ENCODE peak calls at places on chromosomes 13 and 19, in eight cellular contexts. One of them, this sample, is unnamed.

GRCh38 chr13:92317066-92317465 is 909.5 kb upstream of the GPC6 start:
- DNase-seq in right lobe of liver: no peak
- DNase-seq in CD8-positive, alpha-beta T cell: no peak
- DNase-seq in activated CD4-positive, alpha-beta T cell treated with anti-CD3 and anti-CD28 coated beads, Interleukin-2, amount 50 U/mL, for 24 hours: no peak
- DNase-seq in T follicular helper cell: no peak
- DNase-seq in hypothalamus: no peak
- DNase-seq in fibroblast of lung: peak; percentile 83
- DNase-seq in T-helper 1 cell: no peak
- DNase-seq in this sample: no peak

GRCh38 chr19:54207908-54208783 is 7.5 kb downstream of the RPS9 start:
- DNase-seq in activated CD4-positive, alpha-beta T cell treated with anti-CD3 and anti-CD28 coated beads, Interleukin-2, amount 50 U/mL, for 24 hours: peak; percentile 37
- DNase-seq in CD8-positive, alpha-beta T cell: no peak
- DNase-seq in hypothalamus: no peak
- DNase-seq in fibroblast of lung: peak; percentile 77
- DNase-seq in T follicular helper cell: no peak
- DNase-seq in T-helper 1 cell: no peak
- DNase-seq in right lobe of liver: peak; percentile 62
- DNase-seq in this sample: no peak

GRCh38 chr19:39514840-39515550 is at the start of gene SELENOV:
- DNase-seq in CD8-positive, alpha-beta T cell: peak; percentile 55
- DNase-seq in hypothalamus: no peak
- DNase-seq in right lobe of liver: peak; percentile 27
- DNase-seq in fibroblast of lung: no peak
- DNase-seq in T follicular helper cell: no peak
- DNase-seq in activated CD4-positive, alpha-beta T cell treated with anti-CD3 and anti-CD28 coated beads, Interleukin-2, amount 50 U/mL, for 24 hours: no peak
- DNase-seq in T-helper 1 cell: no peak
- DNase-seq in this sample: no peak

GRCh38 chr19:44757057-44757734 is 8.7 kb downstream of the BCL3 start:
- DNase-seq in T-helper 1 cell: no peak
- DNase-seq in right lobe of liver: no peak
- DNase-seq in activated CD4-positive, alpha-beta T cell treated with anti-CD3 and anti-CD28 coated beads, Interleukin-2, amount 50 U/mL, for 24 hours: no peak
- DNase-seq in CD8-positive, alpha-beta T cell: no peak
- DNase-seq in fibroblast of lung: peak; percentile 79
- DNase-seq in hypothalamus: no peak
- DNase-seq in T follicular helper cell: no peak
- DNase-seq in this sample: no peak

GRCh38 chr19:12983561-12984142 is 11.6 kb upstream of the NFIX start:
- DNase-seq in CD8-positive, alpha-beta T cell: peak; percentile 89
- DNase-seq in fibroblast of lung: peak; percentile 63
- DNase-seq in activated CD4-positive, alpha-beta T cell treated with anti-CD3 and anti-CD28 coated beads, Interleukin-2, amount 50 U/mL, for 24 hours: peak; percentile 75
- DNase-seq in T-helper 1 cell: peak; percentile 77
- DNase-seq in T follicular helper cell: peak; percentile 73
- DNase-seq in hypothalamus: peak; percentile 55
- DNase-seq in right lobe of liver: peak; percentile 83
- DNase-seq in this sample: peak; percentile 87

GRCh38 chr13:27035892-27036235 is 135.7 kb downstream of the USP12 start:
- DNase-seq in fibroblast of lung: peak; percentile 84
- DNase-seq in right lobe of liver: no peak
- DNase-seq in T follicular helper cell: no peak
- DNase-seq in hypothalamus: no peak
- DNase-seq in T-helper 1 cell: no peak
- DNase-seq in CD8-positive, alpha-beta T cell: no peak
- DNase-seq in activated CD4-positive, alpha-beta T cell treated with anti-CD3 and anti-CD28 coated beads, Interleukin-2, amount 50 U/mL, for 24 hours: no peak
- DNase-seq in this sample: no peak

GRCh38 chr13:48892311-48892710 is 83.4 kb upstream of the FNDC3A start:
- DNase-seq in activated CD4-positive, alpha-beta T cell treated with anti-CD3 and anti-CD28 coated beads, Interleukin-2, amount 50 U/mL, for 24 hours: no peak
- DNase-seq in fibroblast of lung: peak; percentile 91
- DNase-seq in T-helper 1 cell: no peak
- DNase-seq in T follicular helper cell: no peak
- DNase-seq in hypothalamus: no peak
- DNase-seq in right lobe of liver: no peak
- DNase-seq in CD8-positive, alpha-beta T cell: no peak
- DNase-seq in this sample: no peak

GRCh38 chr13:59950201-59950730 is 213.5 kb downstream of the DIAPH3 start:
- DNase-seq in fibroblast of lung: peak; percentile 12
- DNase-seq in hypothalamus: no peak
- DNase-seq in activated CD4-positive, alpha-beta T cell treated with anti-CD3 and anti-CD28 coated beads, Interleukin-2, amount 50 U/mL, for 24 hours: no peak
- DNase-seq in right lobe of liver: no peak
- DNase-seq in CD8-positive, alpha-beta T cell: no peak
- DNase-seq in T-helper 1 cell: no peak
- DNase-seq in T follicular helper cell: no peak
- DNase-seq in this sample: no peak

GRCh38 chr13:40152145-40152544 is 496.7 kb downstream of the COG6 start:
- DNase-seq in right lobe of liver: no peak
- DNase-seq in CD8-positive, alpha-beta T cell: no peak
- DNase-seq in activated CD4-positive, alpha-beta T cell treated with anti-CD3 and anti-CD28 coated beads, Interleukin-2, amount 50 U/mL, for 24 hours: no peak
- DNase-seq in hypothalamus: no peak
- DNase-seq in T-helper 1 cell: no peak
- DNase-seq in fibroblast of lung: peak; percentile 83
- DNase-seq in T follicular helper cell: no peak
- DNase-seq in this sample: no peak

GRCh38 chr19:10431943-10432735 is 11.8 kb downstream of the PDE4A start:
- DNase-seq in hypothalamus: no peak
- DNase-seq in right lobe of liver: peak; percentile 73
- DNase-seq in T-helper 1 cell: peak; percentile 72
- DNase-seq in CD8-positive, alpha-beta T cell: peak; percentile 77
- DNase-seq in fibroblast of lung: peak; percentile 41
- DNase-seq in activated CD4-positive, alpha-beta T cell treated with anti-CD3 and anti-CD28 coated beads, Interleukin-2, amount 50 U/mL, for 24 hours: no peak
- DNase-seq in T follicular helper cell: peak; percentile 58
- DNase-seq in this sample: peak; percentile 58

GRCh38 chr13:32895296-32895695 is 120.9 kb upstream of the KL start:
- DNase-seq in right lobe of liver: no peak
- DNase-seq in T follicular helper cell: no peak
- DNase-seq in activated CD4-positive, alpha-beta T cell treated with anti-CD3 and anti-CD28 coated beads, Interleukin-2, amount 50 U/mL, for 24 hours: no peak
- DNase-seq in T-helper 1 cell: no peak
- DNase-seq in fibroblast of lung: no peak
- DNase-seq in CD8-positive, alpha-beta T cell: no peak
- DNase-seq in hypothalamus: no peak
- DNase-seq in this sample: no peak

GRCh38 chr13:46168341-46168740 is 13.6 kb downstream of the LCP1 start:
- DNase-seq in T follicular helper cell: peak; percentile 40
- DNase-seq in fibroblast of lung: no peak
- DNase-seq in right lobe of liver: peak; percentile 40
- DNase-seq in CD8-positive, alpha-beta T cell: no peak
- DNase-seq in T-helper 1 cell: peak; percentile 47
- DNase-seq in hypothalamus: no peak
- DNase-seq in activated CD4-positive, alpha-beta T cell treated with anti-CD3 and anti-CD28 coated beads, Interleukin-2, amount 50 U/mL, for 24 hours: no peak
- DNase-seq in this sample: peak; percentile 48

GRCh38 chr19:2538096-2538757 is 62.3 kb downstream of the GADD45B start:
- DNase-seq in fibroblast of lung: no peak
- DNase-seq in activated CD4-positive, alpha-beta T cell treated with anti-CD3 and anti-CD28 coated beads, Interleukin-2, amount 50 U/mL, for 24 hours: no peak
- DNase-seq in right lobe of liver: no peak
- DNase-seq in T-helper 1 cell: no peak
- DNase-seq in T follicular helper cell: no peak
- DNase-seq in hypothalamus: no peak
- DNase-seq in CD8-positive, alpha-beta T cell: no peak
- DNase-seq in this sample: no peak

GRCh38 chr13:32033744-32034143 is 2.2 kb downstream of the FRY start:
- DNase-seq in right lobe of liver: no peak
- DNase-seq in activated CD4-positive, alpha-beta T cell treated with anti-CD3 and anti-CD28 coated beads, Interleukin-2, amount 50 U/mL, for 24 hours: no peak
- DNase-seq in fibroblast of lung: no peak
- DNase-seq in CD8-positive, alpha-beta T cell: no peak
- DNase-seq in hypothalamus: no peak
- DNase-seq in T-helper 1 cell: no peak
- DNase-seq in T follicular helper cell: no peak
- DNase-seq in this sample: no peak

This sample was measured in T-helper 17 cell.